ENCODE peak calls at places on chromosomes 4 and X, in ten cellular contexts. O is aorta, Y is Caco-2, I is uterus, Z is left lung, W is testis, B is suprapubic skin, X is iPS DF 6.9, F is colonic mucosa, A is GM23338. U is an unnamed sample.

GRCh38 chr4:43362875-43363636 is 470.5 kb downstream of the GRXCR1 start:
- DNase-seq in O (no peak), Y (no peak), I (no peak), Z (no peak), W (no peak), B (no peak), X (no peak), F (no peak), A (no peak), U (no peak)

GRCh38 chr4:726235-726787 is 20.7 kb downstream of the PCGF3 start:
- DNase-seq in O (no peak), Y (no peak), I (no peak), Z (no peak), W (no peak), B (no peak), X (no peak), F (no peak), A (no peak), U (no peak)

GRCh38 chr4:154399259-154399974 is 92.2 kb downstream of the DCHS2 start:
- DNase-seq in O (no peak), Y (peak; percentile 31), I (peak; percentile 26), Z (no peak), W (no peak), B (no peak), X (no peak), F (no peak), A (peak; percentile 64), U (no peak)

GRCh38 chr4:80237992-80238391 is 28.5 kb upstream of the FGF5 start:
- DNase-seq in O (no peak), Y (no peak), I (no peak), Z (no peak), W (no peak), B (no peak), X (no peak), F (no peak), A (no peak), U (no peak)

GRCh38 chr4:4460759-4461158 is 73.9 kb downstream of the NSG1 start:
- DNase-seq in O (no peak), Y (no peak), I (no peak), Z (no peak), W (no peak), B (no peak), X (no peak), F (no peak), A (no peak), U (no peak)

GRCh38 chrX:97200454-97200853 is 316.7 kb downstream of the RPA4 start:
- DNase-seq in O (no peak), Y (no peak), I (no peak), Z (no peak), W (no peak), B (no peak), X (no peak), F (no peak), A (peak; percentile 59), U (peak; percentile 67)

GRCh38 chr4:165207431-165208321 is at the start of gene KLHL2:
- DNase-seq in O (peak; percentile 93), Y (peak; percentile 83), I (peak; percentile 71), Z (peak; percentile 90), W (peak; percentile 86), B (peak; percentile 66), X (no peak), F (peak; percentile 69), A (peak; percentile 85), U (peak; percentile 86)

GRCh38 chr4:69601065-69601464 is 38.4 kb downstream of the UGT2A2 start:
- DNase-seq in O (no peak), Y (no peak), I (no peak), Z (no peak), W (no peak), B (no peak), X (peak; percentile 27), F (no peak), A (peak; percentile 36), U (no peak)

GRCh38 chrX:101210630-101211029 is 9.0 kb upstream of the DRP2 start:
- DNase-seq in O (no peak), Y (no peak), I (no peak), Z (no peak), W (no peak), B (no peak), X (no peak), F (no peak), A (no peak), U (no peak)

GRCh38 chr4:168845897-168846296 is 164.2 kb downstream of the CBR4 start:
- DNase-seq in O (no peak), Y (no peak), I (no peak), Z (no peak), W (no peak), B (no peak), X (no peak), F (no peak), A (no peak), U (no peak)

GRCh38 chr4:184419976-184420375 is 54.4 kb downstream of the IRF2 start:
- DNase-seq in O (no peak), Y (no peak), I (no peak), Z (no peak), W (no peak), B (no peak), X (no peak), F (no peak), A (no peak), U (no peak)

GRCh38 chr4:184420402-184420801 is 53.9 kb downstream of the IRF2 start:
- DNase-seq in O (no peak), Y (no peak), I (no peak), Z (no peak), W (no peak), B (no peak), X (no peak), F (no peak), A (no peak), U (no peak)

GRCh38 chr4:184422378-184422777 is 52.0 kb downstream of the IRF2 start:
- DNase-seq in O (no peak), Y (no peak), I (no peak), Z (no peak), W (no peak), B (no peak), X (no peak), F (no peak), A (no peak), U (no peak)

GRCh38 chr4:184421558-184422155 is 52.7 kb downstream of the IRF2 start:
- DNase-seq in O (no peak), Y (no peak), I (no peak), Z (no peak), W (no peak), B (no peak), X (no peak), F (no peak), A (no peak), U (no peak)

GRCh38 chr4:184420881-184421416 is 53.4 kb downstream of the IRF2 start:
- DNase-seq in O (no peak), Y (no peak), I (no peak), Z (no peak), W (no peak), B (no peak), X (no peak), F (no peak), A (peak; percentile 14), U (no peak)
- H3K36me3 ChIP-seq in O (peaks cover 5% of the 10 kb centered on the region), Y (no peaks in the 10 kb centered on the region), I (no peaks in the 10 kb centered on the region), Z (peaks cover 48% of the 10 kb centered on the region), W (no peaks in the 10 kb centered on the region), B (peaks cover 25% of the 10 kb centered on the region), X (peaks cover 6% of the 10 kb centered on the region), F (peaks cover 6% of the 10 kb centered on the region), A (peaks cover 41% of the 10 kb centered on the region), U (peaks cover 32% of the 10 kb centered on the region)

GRCh38 chr4:108004646-108005045 is 15.0 kb downstream of the HADH start:
- DNase-seq in O (no peak), Y (no peak), I (no peak), Z (no peak), W (no peak), B (no peak), X (no peak), F (no peak), A (peak; percentile 16), U (no peak)

GRCh38 chr4:108010167-108010566 is 20.5 kb downstream of the HADH start:
- DNase-seq in O (no peak), Y (no peak), I (no peak), Z (no peak), W (no peak), B (no peak), X (no peak), F (no peak), A (no peak), U (no peak)

GRCh38 chr4:108007984-108008383 is 18.3 kb downstream of the HADH start:
- DNase-seq in O (no peak), Y (no peak), I (no peak), Z (no peak), W (no peak), B (no peak), X (no peak), F (no peak), A (no peak), U (no peak)

GRCh38 chr4:108006361-108006760 is 16.7 kb downstream of the HADH start:
- DNase-seq in O (no peak), Y (no peak), I (no peak), Z (no peak), W (no peak), B (no peak), X (no peak), F (no peak), A (no peak), U (no peak)

DNA sequence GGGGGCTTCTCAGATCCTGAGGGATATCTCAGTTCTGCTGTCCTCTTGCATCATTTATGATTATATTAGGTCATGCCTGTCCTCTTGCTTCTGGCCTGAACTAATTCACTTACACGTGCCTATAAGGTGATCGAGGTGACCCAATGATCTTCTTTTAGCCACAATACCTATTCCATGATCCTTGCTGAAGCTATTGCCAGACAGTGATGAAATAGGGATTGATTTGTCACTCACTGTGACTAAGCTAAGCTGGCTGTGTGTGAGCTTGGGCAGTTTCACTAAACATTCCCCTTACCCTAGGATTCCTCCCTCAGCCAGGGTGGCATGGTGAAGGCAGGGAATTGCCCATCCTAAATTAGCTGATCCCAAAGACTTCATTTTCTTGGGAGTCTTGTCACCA is 19.0 kb downstream of the HADH start:
- DNase-seq in O (no peak), Y (no peak), I (no peak), Z (no peak), W (no peak), B (no peak), X (no peak), F (no peak), A (no peak), U (no peak)
- H3K36me3 ChIP-seq in O (no peaks in the 10 kb centered on the region), Y (no peaks in the 10 kb centered on the region), I (no peaks in the 10 kb centered on the region), Z (peaks cover 16% of the 10 kb centered on the region), W (no peaks in the 10 kb centered on the region), B (peaks cover 12% of the 10 kb centered on the region), X (no peaks in the 10 kb centered on the region), F (no peaks in the 10 kb centered on the region), A (peaks cover 16% of the 10 kb centered on the region), U (peaks cover 61% of the 10 kb centered on the region)

DNA sequence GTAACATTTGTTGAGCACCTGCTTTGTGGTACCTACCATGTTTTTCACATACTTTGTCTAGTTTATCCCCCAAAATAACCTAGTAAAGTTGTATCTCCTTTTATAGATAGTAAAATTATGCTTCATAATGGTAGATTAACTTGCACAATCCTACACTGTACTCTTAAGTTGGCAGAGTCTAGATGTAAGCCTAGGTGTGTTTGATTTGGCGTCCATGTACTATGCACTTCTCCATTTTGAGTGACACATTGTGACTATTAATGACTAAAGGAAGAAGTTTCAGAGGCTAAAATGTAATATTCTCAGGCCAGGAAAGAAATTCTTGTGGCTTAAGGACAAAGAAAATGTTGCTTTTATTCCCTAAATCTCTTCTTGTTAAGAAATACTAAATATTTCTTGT is 15.4 kb downstream of the PLK4 start:
- DNase-seq in O (no peak), Y (no peak), I (no peak), Z (no peak), W (no peak), B (no peak), X (no peak), F (no peak), A (no peak), U (no peak)
- H3K36me3 ChIP-seq in O (no peaks in the 10 kb centered on the region), Y (no peaks in the 10 kb centered on the region), I (no peaks in the 10 kb centered on the region), Z (peaks cover 12% of the 10 kb centered on the region), W (no peaks in the 10 kb centered on the region), B (peaks cover 7% of the 10 kb centered on the region), X (peaks cover 4% of the 10 kb centered on the region), F (no peaks in the 10 kb centered on the region), A (peaks cover 67% of the 10 kb centered on the region), U (peaks cover 78% of the 10 kb centered on the region)

GRCh38 chrX:120671963-120672362 is 42.1 kb upstream of the C1GALT1C1 start:
- DNase-seq in O (no peak), Y (no peak), I (no peak), Z (no peak), W (no peak), B (no peak), X (no peak), F (no peak), A (no peak), U (no peak)
- H3K36me3 ChIP-seq in O (no peaks in the 10 kb centered on the region), Y (no peaks in the 10 kb centered on the region), I (no peaks in the 10 kb centered on the region), Z (no peaks in the 10 kb centered on the region), W (no peaks in the 10 kb centered on the region), B (no peaks in the 10 kb centered on the region), X (no peaks in the 10 kb centered on the region), F (no peaks in the 10 kb centered on the region), A (no peaks in the 10 kb centered on the region), U (no peaks in the 10 kb centered on the region)

U was measured in WERI-Rb-1.